ENCODE peak calls at places on chromosomes 6 and 20, in nine cellular contexts. One of them, this sample, is unnamed.

GRCh38 chr6:6981923-6982322 is 125.8 kb upstream of the RREB1 start:
- DNase-seq in type B pancreatic cell: no peak
- DNase-seq in cardiac septum: no peak
- DNase-seq in fibroblast of gingiva: no peak
- DNase-seq in right cardiac atrium: no peak
- DNase-seq in BJ: no peak
- DNase-seq in mucosa of gallbladder: no peak
- DNase-seq in naive thymus-derived CD4-positive, alpha-beta T cell: no peak
- DNase-seq in EH: no peak
- DNase-seq in this sample: no peak

GRCh38 chr6:165566088-165566828 is 96.8 kb downstream of the PDE10A start:
- DNase-seq in type B pancreatic cell: no peak
- DNase-seq in cardiac septum: no peak
- DNase-seq in fibroblast of gingiva: no peak
- DNase-seq in right cardiac atrium: no peak
- DNase-seq in BJ: no peak
- DNase-seq in mucosa of gallbladder: no peak
- DNase-seq in naive thymus-derived CD4-positive, alpha-beta T cell: no peak
- DNase-seq in EH: no peak
- DNase-seq in this sample: no peak

GRCh38 chr20:47687095-47687987 is 97.9 kb downstream of the SULF2 start:
- DNase-seq in type B pancreatic cell: no peak
- DNase-seq in cardiac septum: no peak
- DNase-seq in fibroblast of gingiva: no peak
- DNase-seq in right cardiac atrium: no peak
- DNase-seq in BJ: no peak
- DNase-seq in mucosa of gallbladder: no peak
- DNase-seq in naive thymus-derived CD4-positive, alpha-beta T cell: no peak
- DNase-seq in EH: no peak
- DNase-seq in this sample: no peak

GRCh38 chr20:34180460-34181108 is 60.6 kb upstream of the ASIP start:
- DNase-seq in type B pancreatic cell: no peak
- DNase-seq in cardiac septum: no peak
- DNase-seq in fibroblast of gingiva: peak; percentile 89
- DNase-seq in right cardiac atrium: no peak
- DNase-seq in BJ: no peak
- DNase-seq in mucosa of gallbladder: no peak
- DNase-seq in naive thymus-derived CD4-positive, alpha-beta T cell: no peak
- DNase-seq in EH: peak; percentile 20
- DNase-seq in this sample: no peak

GRCh38 chr6:4664117-4664626 is 112.0 kb upstream of the CDYL start:
- DNase-seq in type B pancreatic cell: no peak
- DNase-seq in cardiac septum: peak; percentile 80
- DNase-seq in fibroblast of gingiva: peak; percentile 86
- DNase-seq in right cardiac atrium: peak; percentile 88
- DNase-seq in BJ: peak; percentile 77
- DNase-seq in mucosa of gallbladder: peak; percentile 63
- DNase-seq in naive thymus-derived CD4-positive, alpha-beta T cell: no peak
- DNase-seq in EH: peak; percentile 92
- DNase-seq in this sample: no peak

GRCh38 chr20:24797864-24798655 is 151.0 kb upstream of the CST7 start:
- DNase-seq in type B pancreatic cell: no peak
- DNase-seq in cardiac septum: no peak
- DNase-seq in fibroblast of gingiva: no peak
- DNase-seq in right cardiac atrium: no peak
- DNase-seq in BJ: no peak
- DNase-seq in mucosa of gallbladder: no peak
- DNase-seq in naive thymus-derived CD4-positive, alpha-beta T cell: no peak
- DNase-seq in EH: no peak
- DNase-seq in this sample: no peak

GRCh38 chr6:18423426-18423825 is 36.3 kb downstream of the RNF144B start:
- DNase-seq in type B pancreatic cell: no peak
- DNase-seq in cardiac septum: no peak
- DNase-seq in fibroblast of gingiva: no peak
- DNase-seq in right cardiac atrium: no peak
- DNase-seq in BJ: no peak
- DNase-seq in mucosa of gallbladder: no peak
- DNase-seq in naive thymus-derived CD4-positive, alpha-beta T cell: no peak
- DNase-seq in EH: no peak
- DNase-seq in this sample: no peak

GRCh38 chr20:39795401-39796272 is 833.5 kb downstream of the DHX35 start:
- DNase-seq in type B pancreatic cell: no peak
- DNase-seq in cardiac septum: no peak
- DNase-seq in fibroblast of gingiva: peak; percentile 84
- DNase-seq in right cardiac atrium: no peak
- DNase-seq in BJ: no peak
- DNase-seq in mucosa of gallbladder: no peak
- DNase-seq in naive thymus-derived CD4-positive, alpha-beta T cell: no peak
- DNase-seq in EH: peak; percentile 13
- DNase-seq in this sample: no peak

GRCh38 chr20:34570859-34571306 is 12.4 kb downstream of the MAP1LC3A start:
- DNase-seq in type B pancreatic cell: peak; percentile 56
- DNase-seq in cardiac septum: peak; percentile 22
- DNase-seq in fibroblast of gingiva: no peak
- DNase-seq in right cardiac atrium: no peak
- DNase-seq in BJ: no peak
- DNase-seq in mucosa of gallbladder: no peak
- DNase-seq in naive thymus-derived CD4-positive, alpha-beta T cell: no peak
- DNase-seq in EH: peak; percentile 79
- DNase-seq in this sample: no peak

GRCh38 chr20:38581013-38581412 is at the start of gene ADIG:
- DNase-seq in type B pancreatic cell: no peak
- DNase-seq in cardiac septum: no peak
- DNase-seq in fibroblast of gingiva: no peak
- DNase-seq in right cardiac atrium: no peak
- DNase-seq in BJ: no peak
- DNase-seq in mucosa of gallbladder: peak; percentile 16
- DNase-seq in naive thymus-derived CD4-positive, alpha-beta T cell: no peak
- DNase-seq in EH: no peak
- DNase-seq in this sample: no peak

GRCh38 chr6:36978687-36979086 is 7.3 kb downstream of the MTCH1 start:
- DNase-seq in type B pancreatic cell: no peak
- DNase-seq in cardiac septum: no peak
- DNase-seq in fibroblast of gingiva: peak; percentile 29
- DNase-seq in right cardiac atrium: no peak
- DNase-seq in BJ: no peak
- DNase-seq in mucosa of gallbladder: no peak
- DNase-seq in naive thymus-derived CD4-positive, alpha-beta T cell: no peak
- DNase-seq in EH: no peak
- DNase-seq in this sample: no peak

GRCh38 chr6:71349395-71349794 is 60.8 kb downstream of the OGFRL1 start:
- DNase-seq in type B pancreatic cell: no peak
- DNase-seq in cardiac septum: no peak
- DNase-seq in fibroblast of gingiva: peak; percentile 36
- DNase-seq in right cardiac atrium: no peak
- DNase-seq in BJ: no peak
- DNase-seq in mucosa of gallbladder: no peak
- DNase-seq in naive thymus-derived CD4-positive, alpha-beta T cell: no peak
- DNase-seq in EH: peak; percentile 54
- DNase-seq in this sample: peak; percentile 8

GRCh38 chr6:89308525-89309400 is 6.3 kb downstream of the GABRR2 start:
- DNase-seq in type B pancreatic cell: no peak
- DNase-seq in cardiac septum: no peak
- DNase-seq in fibroblast of gingiva: no peak
- DNase-seq in right cardiac atrium: no peak
- DNase-seq in BJ: no peak
- DNase-seq in mucosa of gallbladder: no peak
- DNase-seq in naive thymus-derived CD4-positive, alpha-beta T cell: no peak
- DNase-seq in EH: no peak
- DNase-seq in this sample: no peak

GRCh38 chr20:58140787-58141396 is 87.6 kb downstream of the ANKRD60 start:
- DNase-seq in type B pancreatic cell: peak; percentile 43
- DNase-seq in cardiac septum: no peak
- DNase-seq in fibroblast of gingiva: no peak
- DNase-seq in right cardiac atrium: no peak
- DNase-seq in BJ: no peak
- DNase-seq in mucosa of gallbladder: peak; percentile 2
- DNase-seq in naive thymus-derived CD4-positive, alpha-beta T cell: no peak
- DNase-seq in EH: no peak
- DNase-seq in this sample: no peak